ENCODE peak calls at places on chromosomes 13 and 19, in five cellular contexts. D is body of pancreas, J is tibial nerve, C is prostate gland, A is A673. F is an unnamed sample.

GRCh38 chr13:60627071-60627686 is 230.2 kb downstream of the TDRD3 start:
- DNase-seq in D (no peak), J (no peak), C (no peak), A (peak), F (peak)

GRCh38 chr19:55391702-55392615 is 6.2 kb downstream of the RPL28 start:
- DNase-seq in D (no peak), J (no peak), C (no peak), A (no peak), F (no peak)

GRCh38 chr13:58680115-58680514 is 1048.6 kb downstream of the PCDH17 start:
- DNase-seq in D (no peak), J (no peak), C (no peak), A (no peak), F (no peak)

GRCh38 chr13:112455476-112456059 is 79.4 kb downstream of the SPACA7 start:
- DNase-seq in D (no peak), J (no peak), C (no peak), A (no peak), F (no peak)

GRCh38 chr19:6540918-6541689 is 10.3 kb downstream of the TNFSF9 start:
- DNase-seq in D (no peak), J (no peak), C (no peak), A (no peak), F (no peak)

GRCh38 chr19:13100031-13100588 is 2.5 kb downstream of the LYL1 start:
- DNase-seq in D (no peak), J (no peak), C (no peak), A (no peak), F (no peak)

GRCh38 chr19:35336166-35336955 is 7.4 kb downstream of the CD22 start:
- DNase-seq in D (no peak), J (no peak), C (no peak), A (no peak), F (no peak)

GRCh38 chr19:54137913-54138776 is 583 bp downstream of the CNOT3 start:
- DNase-seq in D (peak), J (no peak), C (no peak), A (no peak), F (no peak)

GRCh38 chr13:50911051-50911690 is 1.6 kb downstream of the RNASEH2B start:
- DNase-seq in D (no peak), J (no peak), C (no peak), A (peak), F (no peak)

GRCh38 chr13:44311011-44311481 is 62.6 kb upstream of the SERP2 start:
- DNase-seq in D (peak), J (no peak), C (peak), A (no peak), F (peak)

GRCh38 chr13:99542788-99543406 is 41.6 kb downstream of the TM9SF2 start:
- DNase-seq in D (no peak), J (no peak), C (no peak), A (no peak), F (no peak)

GRCh38 chr19:51256053-51256682 is 5.3 kb downstream of the SIGLECL1 start:
- DNase-seq in D (no peak), J (no peak), C (no peak), A (no peak), F (no peak)

GRCh38 chr13:107713314-107713713 is 502.0 kb downstream of the LIG4 start:
- DNase-seq in D (no peak), J (no peak), C (no peak), A (no peak), F (peak)

GRCh38 chr13:105914637-105915036 is 620.8 kb downstream of the EFNB2 start:
- DNase-seq in D (no peak), J (no peak), C (no peak), A (no peak), F (peak)

GRCh38 chr13:20191311-20191901 is 1.3 kb downstream of the GJB2 start:
- DNase-seq in D (peak), J (no peak), C (no peak), A (no peak), F (no peak)

GRCh38 chr13:99227909-99228688 is 27.4 kb downstream of the UBAC2 start:
- DNase-seq in D (no peak), J (no peak), C (no peak), A (no peak), F (no peak)

GRCh38 chr13:50682966-50683365 is 160.5 kb downstream of the DLEU7 start:
- DNase-seq in D (no peak), J (no peak), C (no peak), A (no peak), F (no peak)

GRCh38 chr19:4206818-4207484 is 22.4 kb upstream of the EBI3 start:
- DNase-seq in D (no peak), J (no peak), C (no peak), A (peak), F (no peak)

GRCh38 chr13:99656092-99656745 is 154.9 kb downstream of the TM9SF2 start:
- DNase-seq in D (peak), J (peak), C (peak), A (peak), F (peak)

GRCh38 chr13:39483326-39483725 is 119.7 kb downstream of the LHFPL6 start:
- DNase-seq in D (no peak), J (no peak), C (no peak), A (peak), F (no peak)

GRCh38 chr19:38734426-38735256 is 9.6 kb downstream of the CAPN12 start:
- DNase-seq in D (peak), J (no peak), C (no peak), A (no peak), F (no peak)

GRCh38 chr13:113064000-113064533 is 41.5 kb upstream of the F7 start:
- DNase-seq in D (no peak), J (no peak), C (no peak), A (no peak), F (no peak)

GRCh38 chr13:98476106-98476505 is 100.8 kb downstream of the STK24 start:
- DNase-seq in D (no peak), J (no peak), C (no peak), A (peak), F (no peak)

GRCh38 chr13:45850020-45850613 is 1.4 kb downstream of the SIAH3 start:
- DNase-seq in D (no peak), J (no peak), C (no peak), A (no peak), F (no peak)
- H3K27ac ChIP-seq in D (no peak), J (no peak), C (no peak), A (peak), F (no peak)

GRCh38 chr19:2207991-2208860 is 27.9 kb downstream of the PLEKHJ1 start:
- DNase-seq in D (peak), J (peak), C (no peak), A (peak), F (peak)
- TF ChIP-seq CTCF in D (no peak), J (no peak), C (no peak), A (peak), F (no peak)

DNA sequence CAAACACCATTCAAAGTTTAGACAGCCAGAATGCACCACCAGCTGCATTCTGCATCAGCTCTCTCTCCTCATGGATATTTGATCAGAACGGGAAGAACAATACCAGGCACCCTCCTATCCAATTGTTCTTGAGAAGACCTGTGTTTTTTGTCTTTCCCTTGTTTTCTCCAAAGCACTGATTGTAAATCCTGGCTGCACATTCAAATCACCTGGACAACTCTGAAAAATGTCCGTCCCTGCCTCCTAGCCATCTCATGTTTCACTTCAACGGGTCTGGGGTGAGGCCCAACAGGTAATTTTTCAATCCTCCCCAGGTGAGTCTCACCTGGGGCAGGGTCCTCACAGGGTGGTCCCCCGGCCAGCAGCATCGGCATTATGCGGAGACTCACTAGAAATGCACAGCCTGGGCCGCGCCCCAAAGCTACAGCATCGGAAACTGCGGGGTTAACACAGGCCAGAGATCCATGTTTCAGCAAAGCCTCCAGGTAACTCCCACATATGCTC is 5.5 kb downstream of the IRS2 start:
- DNase-seq in D (no peak), J (no peak), C (no peak), A (no peak), F (no peak)
- H3K4me3 ChIP-seq in D (no peak), J (peak), C (peak), A (peak), F (peak)

DNA sequence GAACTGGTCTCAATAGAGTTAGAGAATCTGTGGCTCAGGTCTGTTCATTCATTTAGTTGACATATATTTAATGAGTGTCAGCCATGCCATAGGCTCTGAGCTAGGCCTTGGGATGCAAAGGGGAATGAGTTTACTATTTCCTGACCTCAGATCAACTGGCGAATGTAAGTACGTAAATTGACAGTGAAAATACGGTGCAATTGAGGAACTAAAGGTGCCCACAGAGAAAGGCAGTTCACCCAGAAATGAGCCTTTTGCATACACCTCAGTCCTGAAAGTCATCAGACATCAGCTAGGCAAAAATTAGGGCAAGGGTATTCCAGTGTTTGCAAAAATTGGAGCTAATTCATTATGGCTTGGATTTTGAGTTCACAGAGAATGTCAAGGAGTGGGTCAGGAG is 20.6 kb upstream of the UPF3A start:
- DNase-seq in D (no peak), J (no peak), C (no peak), A (no peak), F (no peak)
- H3K27ac ChIP-seq in D (no peak), J (no peak), C (no peak), A (no peak), F (no peak)

DNA sequence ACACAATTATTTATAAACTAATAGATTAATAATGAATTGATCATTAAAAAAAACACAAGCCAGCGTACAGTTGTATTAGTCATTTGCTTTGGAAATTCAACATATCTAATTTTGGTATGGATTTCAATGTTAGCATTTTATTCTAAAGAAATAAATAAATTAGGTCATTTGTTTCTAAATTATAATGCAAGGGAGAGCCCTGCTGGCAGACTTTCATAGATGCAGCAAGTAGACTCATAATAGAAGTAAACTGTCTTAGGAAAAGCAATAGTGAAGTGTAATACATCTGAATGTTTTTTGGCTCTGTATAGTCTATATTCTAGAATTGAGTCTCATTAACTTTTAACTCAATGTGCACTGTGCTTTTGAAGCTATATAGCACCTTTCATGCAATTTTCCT is 982.4 kb upstream of the MIR17HG start:
- DNase-seq in D (no peak), J (no peak), C (no peak), A (no peak), F (peak)
- TF ChIP-seq CTCF in D (no peak), J (no peak), C (no peak), A (no peak), F (no peak)

GRCh38 chr19:49890349-49891311 is 6.1 kb downstream of the IL4I1 start:
- DNase-seq in D (peak), J (no peak), C (no peak), A (no peak), F (no peak)
- H3K4me3 ChIP-seq in D (no peak), J (peak), C (no peak), A (peak), F (peak)

F was measured in astrocyte.